ENCODE peak calls at places on chromosomes 3 and 15, in nine cellular contexts. One of them, this sample, is unnamed.

GRCh38 chr3:43030162-43030935 is 51.2 kb downstream of the GASK1A start:
- DNase-seq in dermis blood vessel endothelial cell: no peak
- DNase-seq in iris pigment epithelial cell: no peak
- DNase-seq in mucosa of descending colon: no peak
- DNase-seq in C1 segment of cervical spinal cord: no peak
- DNase-seq in GM18507: no peak
- DNase-seq in MCF 10A: no peak
- DNase-seq in mucosa of gallbladder: no peak
- DNase-seq in HS-5: no peak
- DNase-seq in this sample: no peak

GRCh38 chr3:174633342-174633741 is 225.8 kb upstream of the NAALADL2 start:
- DNase-seq in dermis blood vessel endothelial cell: no peak
- DNase-seq in iris pigment epithelial cell: no peak
- DNase-seq in mucosa of descending colon: no peak
- DNase-seq in C1 segment of cervical spinal cord: no peak
- DNase-seq in GM18507: no peak
- DNase-seq in MCF 10A: no peak
- DNase-seq in mucosa of gallbladder: no peak
- DNase-seq in HS-5: no peak
- DNase-seq in this sample: no peak

GRCh38 chr3:175743733-175744400 is 884.7 kb downstream of the NAALADL2 start:
- DNase-seq in dermis blood vessel endothelial cell: no peak
- DNase-seq in iris pigment epithelial cell: peak
- DNase-seq in mucosa of descending colon: no peak
- DNase-seq in C1 segment of cervical spinal cord: no peak
- DNase-seq in GM18507: no peak
- DNase-seq in MCF 10A: peak
- DNase-seq in mucosa of gallbladder: no peak
- DNase-seq in HS-5: peak
- DNase-seq in this sample: no peak

GRCh38 chr3:37971467-37971866 is 19.1 kb upstream of the VILL start:
- DNase-seq in dermis blood vessel endothelial cell: no peak
- DNase-seq in iris pigment epithelial cell: no peak
- DNase-seq in mucosa of descending colon: no peak
- DNase-seq in C1 segment of cervical spinal cord: no peak
- DNase-seq in GM18507: no peak
- DNase-seq in MCF 10A: no peak
- DNase-seq in mucosa of gallbladder: no peak
- DNase-seq in HS-5: no peak
- DNase-seq in this sample: no peak

GRCh38 chr15:40287968-40288367 is 5.1 kb upstream of the ANKRD63 start:
- DNase-seq in dermis blood vessel endothelial cell: no peak
- DNase-seq in iris pigment epithelial cell: no peak
- DNase-seq in mucosa of descending colon: no peak
- DNase-seq in C1 segment of cervical spinal cord: no peak
- DNase-seq in GM18507: no peak
- DNase-seq in MCF 10A: no peak
- DNase-seq in mucosa of gallbladder: no peak
- DNase-seq in HS-5: no peak
- DNase-seq in this sample: no peak

GRCh38 chr3:133943639-133944131 is 48.0 kb upstream of the RAB6B start:
- DNase-seq in dermis blood vessel endothelial cell: peak
- DNase-seq in iris pigment epithelial cell: peak
- DNase-seq in mucosa of descending colon: no peak
- DNase-seq in C1 segment of cervical spinal cord: no peak
- DNase-seq in GM18507: no peak
- DNase-seq in MCF 10A: peak
- DNase-seq in mucosa of gallbladder: peak
- DNase-seq in HS-5: peak
- DNase-seq in this sample: no peak

GRCh38 chr3:101271728-101272127 is 48.6 kb downstream of the IMPG2 start:
- DNase-seq in dermis blood vessel endothelial cell: no peak
- DNase-seq in iris pigment epithelial cell: no peak
- DNase-seq in mucosa of descending colon: no peak
- DNase-seq in C1 segment of cervical spinal cord: no peak
- DNase-seq in GM18507: no peak
- DNase-seq in MCF 10A: no peak
- DNase-seq in mucosa of gallbladder: no peak
- DNase-seq in HS-5: no peak
- DNase-seq in this sample: no peak

GRCh38 chr3:195407511-195408409 is 35.1 kb downstream of the ACAP2 start:
- DNase-seq in dermis blood vessel endothelial cell: no peak
- DNase-seq in iris pigment epithelial cell: no peak
- DNase-seq in mucosa of descending colon: no peak
- DNase-seq in C1 segment of cervical spinal cord: no peak
- DNase-seq in GM18507: no peak
- DNase-seq in MCF 10A: no peak
- DNase-seq in mucosa of gallbladder: no peak
- DNase-seq in HS-5: no peak
- DNase-seq in this sample: peak

GRCh38 chr3:133944181-133944580 is 48.5 kb upstream of the RAB6B start:
- DNase-seq in dermis blood vessel endothelial cell: no peak
- DNase-seq in iris pigment epithelial cell: peak
- DNase-seq in mucosa of descending colon: no peak
- DNase-seq in C1 segment of cervical spinal cord: no peak
- DNase-seq in GM18507: no peak
- DNase-seq in MCF 10A: peak
- DNase-seq in mucosa of gallbladder: peak
- DNase-seq in HS-5: no peak
- DNase-seq in this sample: no peak

GRCh38 chr15:59532770-59533379 is 78.7 kb upstream of the GCNT3 start:
- DNase-seq in dermis blood vessel endothelial cell: peak
- DNase-seq in iris pigment epithelial cell: peak
- DNase-seq in mucosa of descending colon: no peak
- DNase-seq in C1 segment of cervical spinal cord: no peak
- DNase-seq in GM18507: no peak
- DNase-seq in MCF 10A: peak
- DNase-seq in mucosa of gallbladder: no peak
- DNase-seq in HS-5: peak
- DNase-seq in this sample: peak

This sample was measured in GM10248.